ENCODE peak calls at places on chromosome 10, in eight cellular contexts. One of them, this sample, is unnamed.

GRCh38 chr10:71685554-71686202 is 33.9 kb downstream of the C10orf105 start:
- DNase-seq in naive thymus-derived CD8-positive, alpha-beta T cell: no peak
- DNase-seq in tibial nerve: no peak
- DNase-seq in stimulated activated CD4-positive, alpha-beta T cell treated with anti-CD3 and anti-CD28 coated beads, TNF-alpha, amount 100 ng/mL, for 48 hours: no peak
- DNase-seq in lower leg skin: no peak
- DNase-seq in upper lobe of right lung: no peak
- DNase-seq in HL-60: no peak
- DNase-seq in heart left ventricle: no peak
- DNase-seq in this sample: no peak

GRCh38 chr10:46539596-46540411 is 16.7 kb downstream of the GPRIN2 start:
- DNase-seq in naive thymus-derived CD8-positive, alpha-beta T cell: no peak
- DNase-seq in tibial nerve: no peak
- DNase-seq in stimulated activated CD4-positive, alpha-beta T cell treated with anti-CD3 and anti-CD28 coated beads, TNF-alpha, amount 100 ng/mL, for 48 hours: no peak
- DNase-seq in lower leg skin: peak; percentile 65
- DNase-seq in upper lobe of right lung: peak; percentile 63
- DNase-seq in HL-60: no peak
- DNase-seq in heart left ventricle: no peak
- DNase-seq in this sample: peak; percentile 62

GRCh38 chr10:23408330-23408976 is 30.4 kb upstream of the OTUD1 start:
- DNase-seq in naive thymus-derived CD8-positive, alpha-beta T cell: no peak
- DNase-seq in tibial nerve: no peak
- DNase-seq in stimulated activated CD4-positive, alpha-beta T cell treated with anti-CD3 and anti-CD28 coated beads, TNF-alpha, amount 100 ng/mL, for 48 hours: no peak
- DNase-seq in lower leg skin: no peak
- DNase-seq in upper lobe of right lung: no peak
- DNase-seq in HL-60: no peak
- DNase-seq in heart left ventricle: no peak
- DNase-seq in this sample: peak; percentile 54

GRCh38 chr10:29657719-29658274 is 23.0 kb upstream of the SVIL start:
- DNase-seq in naive thymus-derived CD8-positive, alpha-beta T cell: no peak
- DNase-seq in tibial nerve: no peak
- DNase-seq in stimulated activated CD4-positive, alpha-beta T cell treated with anti-CD3 and anti-CD28 coated beads, TNF-alpha, amount 100 ng/mL, for 48 hours: no peak
- DNase-seq in lower leg skin: no peak
- DNase-seq in upper lobe of right lung: no peak
- DNase-seq in HL-60: no peak
- DNase-seq in heart left ventricle: no peak
- DNase-seq in this sample: no peak

GRCh38 chr10:47062801-47063200 is 151.6 kb downstream of the PTPN20 start:
- DNase-seq in naive thymus-derived CD8-positive, alpha-beta T cell: no peak
- DNase-seq in tibial nerve: no peak
- DNase-seq in stimulated activated CD4-positive, alpha-beta T cell treated with anti-CD3 and anti-CD28 coated beads, TNF-alpha, amount 100 ng/mL, for 48 hours: no peak
- DNase-seq in lower leg skin: peak; percentile 46
- DNase-seq in upper lobe of right lung: no peak
- DNase-seq in HL-60: no peak
- DNase-seq in heart left ventricle: no peak
- DNase-seq in this sample: peak; percentile 50

GRCh38 chr10:15864419-15864818 is 4.1 kb upstream of the MINDY3 start:
- DNase-seq in naive thymus-derived CD8-positive, alpha-beta T cell: no peak
- DNase-seq in tibial nerve: no peak
- DNase-seq in stimulated activated CD4-positive, alpha-beta T cell treated with anti-CD3 and anti-CD28 coated beads, TNF-alpha, amount 100 ng/mL, for 48 hours: no peak
- DNase-seq in lower leg skin: no peak
- DNase-seq in upper lobe of right lung: no peak
- DNase-seq in HL-60: no peak
- DNase-seq in heart left ventricle: no peak
- DNase-seq in this sample: no peak

GRCh38 chr10:11546581-11546980 is 64.9 kb downstream of the USP6NL start:
- DNase-seq in naive thymus-derived CD8-positive, alpha-beta T cell: no peak
- DNase-seq in tibial nerve: no peak
- DNase-seq in stimulated activated CD4-positive, alpha-beta T cell treated with anti-CD3 and anti-CD28 coated beads, TNF-alpha, amount 100 ng/mL, for 48 hours: no peak
- DNase-seq in lower leg skin: no peak
- DNase-seq in upper lobe of right lung: no peak
- DNase-seq in HL-60: no peak
- DNase-seq in heart left ventricle: no peak
- DNase-seq in this sample: peak; percentile 17

GRCh38 chr10:21315321-21316220 is 209.9 kb downstream of the SKIDA1 start:
- DNase-seq in naive thymus-derived CD8-positive, alpha-beta T cell: no peak
- DNase-seq in tibial nerve: peak; percentile 57
- DNase-seq in stimulated activated CD4-positive, alpha-beta T cell treated with anti-CD3 and anti-CD28 coated beads, TNF-alpha, amount 100 ng/mL, for 48 hours: no peak
- DNase-seq in lower leg skin: peak; percentile 88
- DNase-seq in upper lobe of right lung: peak; percentile 75
- DNase-seq in HL-60: no peak
- DNase-seq in heart left ventricle: peak; percentile 84
- DNase-seq in this sample: peak; percentile 98

GRCh38 chr10:123897146-123897545 is 5.5 kb upstream of the CPXM2 start:
- DNase-seq in naive thymus-derived CD8-positive, alpha-beta T cell: no peak
- DNase-seq in tibial nerve: no peak
- DNase-seq in stimulated activated CD4-positive, alpha-beta T cell treated with anti-CD3 and anti-CD28 coated beads, TNF-alpha, amount 100 ng/mL, for 48 hours: no peak
- DNase-seq in lower leg skin: peak; percentile 40
- DNase-seq in upper lobe of right lung: no peak
- DNase-seq in HL-60: no peak
- DNase-seq in heart left ventricle: no peak
- DNase-seq in this sample: no peak

GRCh38 chr10:73522263-73522662 is 26.4 kb upstream of the PPP3CB start:
- DNase-seq in naive thymus-derived CD8-positive, alpha-beta T cell: no peak
- DNase-seq in tibial nerve: no peak
- DNase-seq in stimulated activated CD4-positive, alpha-beta T cell treated with anti-CD3 and anti-CD28 coated beads, TNF-alpha, amount 100 ng/mL, for 48 hours: no peak
- DNase-seq in lower leg skin: no peak
- DNase-seq in upper lobe of right lung: no peak
- DNase-seq in HL-60: no peak
- DNase-seq in heart left ventricle: no peak
- DNase-seq in this sample: no peak

GRCh38 chr10:32650246-32650655 is 204.3 kb downstream of the CCDC7 start:
- DNase-seq in naive thymus-derived CD8-positive, alpha-beta T cell: no peak
- DNase-seq in tibial nerve: no peak
- DNase-seq in stimulated activated CD4-positive, alpha-beta T cell treated with anti-CD3 and anti-CD28 coated beads, TNF-alpha, amount 100 ng/mL, for 48 hours: no peak
- DNase-seq in lower leg skin: no peak
- DNase-seq in upper lobe of right lung: no peak
- DNase-seq in HL-60: no peak
- DNase-seq in heart left ventricle: no peak
- DNase-seq in this sample: peak; percentile 5

GRCh38 chr10:126599949-126600627 is 70.4 kb downstream of the C10orf90 start:
- DNase-seq in naive thymus-derived CD8-positive, alpha-beta T cell: no peak
- DNase-seq in tibial nerve: no peak
- DNase-seq in stimulated activated CD4-positive, alpha-beta T cell treated with anti-CD3 and anti-CD28 coated beads, TNF-alpha, amount 100 ng/mL, for 48 hours: no peak
- DNase-seq in lower leg skin: no peak
- DNase-seq in upper lobe of right lung: no peak
- DNase-seq in HL-60: no peak
- DNase-seq in heart left ventricle: no peak
- DNase-seq in this sample: no peak

GRCh38 chr10:43594944-43595589 is 11.2 kb upstream of the ZNF485 start:
- DNase-seq in naive thymus-derived CD8-positive, alpha-beta T cell: no peak
- DNase-seq in tibial nerve: no peak
- DNase-seq in stimulated activated CD4-positive, alpha-beta T cell treated with anti-CD3 and anti-CD28 coated beads, TNF-alpha, amount 100 ng/mL, for 48 hours: no peak
- DNase-seq in lower leg skin: no peak
- DNase-seq in upper lobe of right lung: no peak
- DNase-seq in HL-60: no peak
- DNase-seq in heart left ventricle: peak; percentile 20
- DNase-seq in this sample: peak; percentile 63

GRCh38 chr10:132893090-132893489 is 49.3 kb downstream of the CFAP46 start:
- DNase-seq in naive thymus-derived CD8-positive, alpha-beta T cell: peak; percentile 9
- DNase-seq in tibial nerve: no peak
- DNase-seq in stimulated activated CD4-positive, alpha-beta T cell treated with anti-CD3 and anti-CD28 coated beads, TNF-alpha, amount 100 ng/mL, for 48 hours: no peak
- DNase-seq in lower leg skin: peak; percentile 67
- DNase-seq in upper lobe of right lung: peak; percentile 54
- DNase-seq in HL-60: no peak
- DNase-seq in heart left ventricle: no peak
- DNase-seq in this sample: peak; percentile 10

GRCh38 chr10:50326757-50327701 is 75.7 kb upstream of the ASAH2 start:
- DNase-seq in naive thymus-derived CD8-positive, alpha-beta T cell: no peak
- DNase-seq in tibial nerve: no peak
- DNase-seq in stimulated activated CD4-positive, alpha-beta T cell treated with anti-CD3 and anti-CD28 coated beads, TNF-alpha, amount 100 ng/mL, for 48 hours: no peak
- DNase-seq in lower leg skin: no peak
- DNase-seq in upper lobe of right lung: no peak
- DNase-seq in HL-60: no peak
- DNase-seq in heart left ventricle: peak; percentile 24
- DNase-seq in this sample: peak; percentile 85

GRCh38 chr10:113605207-113605606 is 52.4 kb downstream of the HABP2 start:
- DNase-seq in naive thymus-derived CD8-positive, alpha-beta T cell: no peak
- DNase-seq in tibial nerve: no peak
- DNase-seq in stimulated activated CD4-positive, alpha-beta T cell treated with anti-CD3 and anti-CD28 coated beads, TNF-alpha, amount 100 ng/mL, for 48 hours: no peak
- DNase-seq in lower leg skin: no peak
- DNase-seq in upper lobe of right lung: no peak
- DNase-seq in HL-60: no peak
- DNase-seq in heart left ventricle: no peak
- DNase-seq in this sample: no peak

GRCh38 chr10:44068716-44069482 is 316.0 kb downstream of the CXCL12 start:
- DNase-seq in naive thymus-derived CD8-positive, alpha-beta T cell: no peak
- DNase-seq in tibial nerve: no peak
- DNase-seq in stimulated activated CD4-positive, alpha-beta T cell treated with anti-CD3 and anti-CD28 coated beads, TNF-alpha, amount 100 ng/mL, for 48 hours: no peak
- DNase-seq in lower leg skin: peak; percentile 87
- DNase-seq in upper lobe of right lung: no peak
- DNase-seq in HL-60: no peak
- DNase-seq in heart left ventricle: no peak
- DNase-seq in this sample: peak; percentile 93

GRCh38 chr10:86962136-86962980 is 4.0 kb downstream of the SNCG start:
- DNase-seq in naive thymus-derived CD8-positive, alpha-beta T cell: no peak
- DNase-seq in tibial nerve: no peak
- DNase-seq in stimulated activated CD4-positive, alpha-beta T cell treated with anti-CD3 and anti-CD28 coated beads, TNF-alpha, amount 100 ng/mL, for 48 hours: no peak
- DNase-seq in lower leg skin: peak; percentile 70
- DNase-seq in upper lobe of right lung: no peak
- DNase-seq in HL-60: no peak
- DNase-seq in heart left ventricle: no peak
- DNase-seq in this sample: no peak

GRCh38 chr10:104122273-104123107 is 519 bp downstream of the SFR1 start:
- DNase-seq in naive thymus-derived CD8-positive, alpha-beta T cell: no peak
- DNase-seq in tibial nerve: peak; percentile 29
- DNase-seq in stimulated activated CD4-positive, alpha-beta T cell treated with anti-CD3 and anti-CD28 coated beads, TNF-alpha, amount 100 ng/mL, for 48 hours: no peak
- DNase-seq in lower leg skin: peak; percentile 87
- DNase-seq in upper lobe of right lung: no peak
- DNase-seq in HL-60: no peak
- DNase-seq in heart left ventricle: no peak
- DNase-seq in this sample: peak; percentile 19

GRCh38 chr10:68139451-68140272 is 30.4 kb downstream of the MYPN start:
- DNase-seq in naive thymus-derived CD8-positive, alpha-beta T cell: no peak
- DNase-seq in tibial nerve: no peak
- DNase-seq in stimulated activated CD4-positive, alpha-beta T cell treated with anti-CD3 and anti-CD28 coated beads, TNF-alpha, amount 100 ng/mL, for 48 hours: no peak
- DNase-seq in lower leg skin: no peak
- DNase-seq in upper lobe of right lung: no peak
- DNase-seq in HL-60: no peak
- DNase-seq in heart left ventricle: no peak
- DNase-seq in this sample: no peak

GRCh38 chr10:12181065-12181775 is 14.5 kb downstream of the NUDT5 start:
- DNase-seq in naive thymus-derived CD8-positive, alpha-beta T cell: peak; percentile 62
- DNase-seq in tibial nerve: no peak
- DNase-seq in stimulated activated CD4-positive, alpha-beta T cell treated with anti-CD3 and anti-CD28 coated beads, TNF-alpha, amount 100 ng/mL, for 48 hours: peak; percentile 38
- DNase-seq in lower leg skin: no peak
- DNase-seq in upper lobe of right lung: peak; percentile 65
- DNase-seq in HL-60: peak; percentile 91
- DNase-seq in heart left ventricle: no peak
- DNase-seq in this sample: peak; percentile 33

GRCh38 chr10:42926831-42927230 is 144.2 kb downstream of the BMS1 start:
- DNase-seq in naive thymus-derived CD8-positive, alpha-beta T cell: no peak
- DNase-seq in tibial nerve: no peak
- DNase-seq in stimulated activated CD4-positive, alpha-beta T cell treated with anti-CD3 and anti-CD28 coated beads, TNF-alpha, amount 100 ng/mL, for 48 hours: no peak
- DNase-seq in lower leg skin: peak; percentile 57
- DNase-seq in upper lobe of right lung: no peak
- DNase-seq in HL-60: no peak
- DNase-seq in heart left ventricle: no peak
- DNase-seq in this sample: peak; percentile 46

GRCh38 chr10:57482259-57482658 is 785.4 kb downstream of the IPMK start:
- DNase-seq in naive thymus-derived CD8-positive, alpha-beta T cell: no peak
- DNase-seq in tibial nerve: no peak
- DNase-seq in stimulated activated CD4-positive, alpha-beta T cell treated with anti-CD3 and anti-CD28 coated beads, TNF-alpha, amount 100 ng/mL, for 48 hours: no peak
- DNase-seq in lower leg skin: no peak
- DNase-seq in upper lobe of right lung: no peak
- DNase-seq in HL-60: no peak
- DNase-seq in heart left ventricle: no peak
- DNase-seq in this sample: no peak

GRCh38 chr10:103890688-103891087 is 27.3 kb downstream of the STN1 start:
- DNase-seq in naive thymus-derived CD8-positive, alpha-beta T cell: no peak
- DNase-seq in tibial nerve: no peak
- DNase-seq in stimulated activated CD4-positive, alpha-beta T cell treated with anti-CD3 and anti-CD28 coated beads, TNF-alpha, amount 100 ng/mL, for 48 hours: no peak
- DNase-seq in lower leg skin: no peak
- DNase-seq in upper lobe of right lung: no peak
- DNase-seq in HL-60: no peak
- DNase-seq in heart left ventricle: no peak
- DNase-seq in this sample: no peak